ENCODE peak calls at places on chromosomes 7 and 10, in four cellular contexts. One of them, this sample, is unnamed.

GRCh38 chr7:37817219-37817618 is 31.2 kb upstream of the NME8 start:
- DNase-seq in K562: no peak
- DNase-seq in A549: no peak
- DNase-seq in H1: no peak
- DNase-seq in this sample: no peak

GRCh38 chr7:77425151-77426051 is 9.3 kb upstream of the GSAP start:
- DNase-seq in H1: no peak
- DNase-seq in A549: peak
- DNase-seq in K562: no peak
- DNase-seq in this sample: peak

GRCh38 chr10:98396096-98397053 is 18.6 kb downstream of the PYROXD2 start:
- DNase-seq in A549: no peak
- DNase-seq in H1: no peak
- DNase-seq in K562: no peak
- DNase-seq in this sample: no peak

GRCh38 chr7:84647797-84648762 is 453.5 kb upstream of the SEMA3A start:
- DNase-seq in K562: no peak
- DNase-seq in H1: no peak
- DNase-seq in A549: no peak
- DNase-seq in this sample: no peak

GRCh38 chr10:77865585-77866324 is 60.8 kb downstream of the DLG5 start:
- DNase-seq in K562: no peak
- DNase-seq in H1: no peak
- DNase-seq in A549: no peak
- DNase-seq in this sample: no peak

GRCh38 chr10:28532509-28533314 is at the start of gene WAC:
- DNase-seq in A549: peak
- DNase-seq in H1: peak
- DNase-seq in K562: peak
- DNase-seq in this sample: peak

GRCh38 chr7:155467846-155468821 is 10.2 kb downstream of the EN2 start:
- DNase-seq in A549: no peak
- DNase-seq in K562: no peak
- DNase-seq in H1: peak
- DNase-seq in this sample: no peak

GRCh38 chr7:28732037-28732869 is 225.9 kb downstream of the TRIL start:
- DNase-seq in K562: no peak
- DNase-seq in H1: no peak
- DNase-seq in A549: peak
- DNase-seq in this sample: no peak

GRCh38 chr10:116748041-116748440 is 5.7 kb upstream of the HSPA12A start:
- DNase-seq in H1: no peak
- DNase-seq in K562: no peak
- DNase-seq in A549: peak
- DNase-seq in this sample: peak

GRCh38 chr7:29408841-29409243 is 154.8 kb upstream of the PRR15 start:
- DNase-seq in K562: peak
- DNase-seq in A549: peak
- DNase-seq in H1: peak
- DNase-seq in this sample: peak

GRCh38 chr10:124867304-124867703 is 65.7 kb downstream of the ABRAXAS2 start:
- DNase-seq in A549: no peak
- DNase-seq in K562: no peak
- DNase-seq in H1: no peak
- DNase-seq in this sample: no peak

GRCh38 chr10:72490951-72491350 is 134.9 kb downstream of the MICU1 start:
- DNase-seq in A549: no peak
- DNase-seq in K562: no peak
- DNase-seq in H1: no peak
- DNase-seq in this sample: no peak

GRCh38 chr7:18287482-18287881 is 208.1 kb upstream of the HDAC9 start:
- DNase-seq in H1: no peak
- DNase-seq in A549: no peak
- DNase-seq in K562: no peak
- DNase-seq in this sample: no peak

GRCh38 chr10:63396123-63396719 is 69.6 kb downstream of the JMJD1C start:
- DNase-seq in K562: peak
- DNase-seq in A549: no peak
- DNase-seq in H1: no peak
- DNase-seq in this sample: no peak

DNA sequence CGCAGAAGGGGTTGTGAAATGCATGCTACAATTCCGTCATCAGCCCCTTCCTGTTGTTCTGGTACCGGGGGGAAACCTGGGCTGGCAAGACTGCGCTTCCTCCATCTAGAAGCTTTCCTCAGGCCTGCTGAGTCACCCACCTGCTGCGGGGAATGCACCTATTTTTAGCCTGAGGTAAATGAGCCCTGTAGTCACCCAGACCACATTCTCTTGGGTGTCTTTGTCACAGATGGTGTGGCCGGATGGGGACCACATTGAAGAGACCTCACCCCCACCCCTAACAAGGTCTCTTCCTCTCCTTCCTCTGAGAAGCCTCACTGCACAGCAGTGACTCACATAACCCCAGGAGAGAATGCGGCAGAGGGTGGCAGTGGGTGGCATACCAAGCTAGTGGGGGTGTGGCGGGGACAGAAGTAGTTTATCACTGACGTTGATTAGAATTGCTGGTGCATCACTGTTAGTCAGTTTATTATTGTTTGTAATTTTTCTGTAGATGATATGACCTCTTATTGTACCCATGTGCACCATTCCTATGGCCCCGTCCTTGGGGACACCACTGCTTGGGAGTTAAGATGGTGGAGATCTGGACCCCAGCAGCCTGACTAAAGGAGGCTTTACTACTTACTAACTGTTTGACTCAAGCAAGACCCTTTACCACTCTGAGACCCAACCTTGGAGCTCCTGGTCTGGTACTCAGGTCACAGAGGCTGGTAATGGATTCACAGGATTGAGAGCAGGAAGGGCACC is 83.0 kb upstream of the DUSP5 start:
- DNase-seq in A549: peak
- DNase-seq in H1: no peak
- DNase-seq in K562: no peak
- DNase-seq in this sample: peak
- TF ChIP-seq PHF8 in A549: no peak
- TF ChIP-seq PHF8 in H1: no peak
- TF ChIP-seq PHF8 in K562: no peak
- TF ChIP-seq PHF8 in this sample: no peak

GRCh38 chr10:119031496-119032059 is 2.1 kb downstream of the NANOS1 start:
- DNase-seq in H1: peak
- DNase-seq in K562: no peak
- DNase-seq in A549: no peak
- DNase-seq in this sample: no peak

GRCh38 chr10:119029613-119030420 is at the start of gene NANOS1:
- DNase-seq in A549: peak
- DNase-seq in H1: peak
- DNase-seq in K562: no peak
- DNase-seq in this sample: no peak

GRCh38 chr10:119028900-119029612 is 458 bp upstream of the NANOS1 start:
- DNase-seq in K562: peak
- DNase-seq in H1: peak
- DNase-seq in A549: peak
- DNase-seq in this sample: peak

GRCh38 chr10:119026301-119027110 is 3.0 kb upstream of the NANOS1 start:
- DNase-seq in H1: peak
- DNase-seq in K562: no peak
- DNase-seq in A549: no peak
- DNase-seq in this sample: no peak

GRCh38 chr10:119030421-119031250 is 1.1 kb downstream of the NANOS1 start:
- DNase-seq in K562: peak
- DNase-seq in H1: peak
- DNase-seq in A549: peak
- DNase-seq in this sample: peak
- TF ChIP-seq PHF8 in K562: no peak
- TF ChIP-seq PHF8 in H1: no peak
- TF ChIP-seq PHF8 in A549: no peak
- TF ChIP-seq PHF8 in this sample: peak

DNA sequence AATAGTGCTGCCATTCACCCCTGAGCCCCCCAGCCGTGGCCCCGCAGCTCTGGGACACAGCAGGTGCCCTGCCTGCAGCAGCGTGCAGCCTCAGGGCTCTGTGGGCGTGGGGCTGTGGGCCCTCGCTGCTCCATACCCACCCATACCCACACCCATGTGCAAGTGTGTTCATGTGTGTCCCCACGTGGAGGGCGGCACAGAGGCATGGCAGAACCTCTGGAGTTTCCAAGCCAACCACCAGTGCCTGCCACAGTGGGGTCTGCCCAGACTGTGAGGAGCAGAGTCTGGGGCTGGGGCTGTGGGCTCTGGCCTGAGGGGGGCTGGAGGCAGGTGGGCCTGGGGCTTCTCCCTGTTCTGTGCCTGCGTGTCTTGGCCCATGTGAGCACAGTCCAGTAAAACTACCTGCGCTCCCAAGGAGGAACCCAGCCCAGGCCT is 2.4 kb downstream of the PRAP1 start:
- DNase-seq in K562: no peak
- DNase-seq in A549: no peak
- DNase-seq in H1: no peak
- DNase-seq in this sample: no peak
- TF ChIP-seq PHF8 in K562: no peak
- TF ChIP-seq PHF8 in A549: no peak
- TF ChIP-seq PHF8 in H1: no peak
- TF ChIP-seq PHF8 in this sample: no peak

GRCh38 chr7:157377436-157378124 is 40.8 kb downstream of the DNAJB6 start:
- DNase-seq in H1: no peak
- DNase-seq in A549: no peak
- DNase-seq in K562: no peak
- DNase-seq in this sample: no peak
- TF ChIP-seq PHF8 in H1: no peak
- TF ChIP-seq PHF8 in A549: no peak
- TF ChIP-seq PHF8 in K562: no peak
- TF ChIP-seq PHF8 in this sample: no peak